ENCODE peak calls at places on chromosomes 1 and 21, in nine cellular contexts. One of them, this sample, is unnamed.

GRCh38 chr1:92538048-92538412 is 51.3 kb upstream of the GFI1 start:
- DNase-seq in sigmoid colon: no peak
- DNase-seq in gastrocnemius medialis: no peak
- DNase-seq in A549: no peak
- DNase-seq in lung: no peak
- DNase-seq in left lung: no peak
- DNase-seq in hepatocyte: no peak
- DNase-seq in left ventricle myocardium inferior: no peak
- DNase-seq in ovary: no peak
- DNase-seq in this sample: no peak

GRCh38 chr1:163171826-163172225 is 30.9 kb downstream of the RGS5 start:
- DNase-seq in sigmoid colon: no peak
- DNase-seq in gastrocnemius medialis: no peak
- DNase-seq in left lung: no peak
- DNase-seq in A549: no peak
- DNase-seq in ovary: no peak
- DNase-seq in lung: no peak
- DNase-seq in hepatocyte: no peak
- DNase-seq in left ventricle myocardium inferior: no peak
- DNase-seq in this sample: no peak

GRCh38 chr1:214469290-214469689 is 82.1 kb downstream of the PTPN14 start:
- DNase-seq in sigmoid colon: no peak
- DNase-seq in left ventricle myocardium inferior: no peak
- DNase-seq in hepatocyte: no peak
- DNase-seq in A549: no peak
- DNase-seq in lung: no peak
- DNase-seq in left lung: no peak
- DNase-seq in ovary: no peak
- DNase-seq in gastrocnemius medialis: no peak
- DNase-seq in this sample: no peak

GRCh38 chr21:32626633-32627196 is 14.5 kb upstream of the CFAP298 start:
- DNase-seq in left lung: no peak
- DNase-seq in sigmoid colon: no peak
- DNase-seq in gastrocnemius medialis: no peak
- DNase-seq in ovary: no peak
- DNase-seq in hepatocyte: no peak
- DNase-seq in lung: no peak
- DNase-seq in left ventricle myocardium inferior: no peak
- DNase-seq in A549: no peak
- DNase-seq in this sample: no peak

GRCh38 chr1:17289756-17290155 is 18.2 kb upstream of the PADI4 start:
- DNase-seq in ovary: no peak
- DNase-seq in gastrocnemius medialis: no peak
- DNase-seq in left lung: no peak
- DNase-seq in lung: no peak
- DNase-seq in hepatocyte: no peak
- DNase-seq in A549: no peak
- DNase-seq in sigmoid colon: no peak
- DNase-seq in left ventricle myocardium inferior: no peak
- DNase-seq in this sample: no peak

GRCh38 chr1:226457307-226457712 is 49.4 kb upstream of the PARP1 start:
- DNase-seq in ovary: no peak
- DNase-seq in lung: no peak
- DNase-seq in left ventricle myocardium inferior: no peak
- DNase-seq in sigmoid colon: no peak
- DNase-seq in hepatocyte: no peak
- DNase-seq in gastrocnemius medialis: no peak
- DNase-seq in left lung: no peak
- DNase-seq in A549: no peak
- DNase-seq in this sample: no peak

GRCh38 chr1:243705585-243705984 is 144.5 kb downstream of the AKT3 start:
- DNase-seq in ovary: no peak
- DNase-seq in A549: no peak
- DNase-seq in sigmoid colon: no peak
- DNase-seq in hepatocyte: no peak
- DNase-seq in gastrocnemius medialis: no peak
- DNase-seq in left lung: no peak
- DNase-seq in left ventricle myocardium inferior: no peak
- DNase-seq in lung: no peak
- DNase-seq in this sample: no peak

GRCh38 chr1:228768345-228768717 is 33.1 kb downstream of the RHOU start:
- DNase-seq in hepatocyte: no peak
- DNase-seq in lung: no peak
- DNase-seq in sigmoid colon: no peak
- DNase-seq in left ventricle myocardium inferior: no peak
- DNase-seq in left lung: no peak
- DNase-seq in gastrocnemius medialis: no peak
- DNase-seq in A549: no peak
- DNase-seq in ovary: no peak
- DNase-seq in this sample: no peak

GRCh38 chr1:53736290-53736689 is 2.7 kb downstream of the GLIS1 start:
- DNase-seq in hepatocyte: no peak
- DNase-seq in gastrocnemius medialis: no peak
- DNase-seq in sigmoid colon: no peak
- DNase-seq in lung: no peak
- DNase-seq in ovary: no peak
- DNase-seq in left lung: no peak
- DNase-seq in A549: no peak
- DNase-seq in left ventricle myocardium inferior: no peak
- DNase-seq in this sample: no peak

GRCh38 chr1:23524716-23525401 is 6.2 kb downstream of the E2F2 start:
- DNase-seq in lung: no peak
- DNase-seq in left lung: no peak
- DNase-seq in gastrocnemius medialis: no peak
- DNase-seq in ovary: no peak
- DNase-seq in left ventricle myocardium inferior: no peak
- DNase-seq in sigmoid colon: no peak
- DNase-seq in hepatocyte: no peak
- DNase-seq in A549: no peak
- DNase-seq in this sample: no peak

GRCh38 chr1:177172866-177173265 is 2.1 kb downstream of the BRINP2 start:
- DNase-seq in gastrocnemius medialis: no peak
- DNase-seq in sigmoid colon: no peak
- DNase-seq in left ventricle myocardium inferior: no peak
- DNase-seq in left lung: no peak
- DNase-seq in ovary: no peak
- DNase-seq in lung: no peak
- DNase-seq in hepatocyte: no peak
- DNase-seq in A549: no peak
- DNase-seq in this sample: no peak

DNA sequence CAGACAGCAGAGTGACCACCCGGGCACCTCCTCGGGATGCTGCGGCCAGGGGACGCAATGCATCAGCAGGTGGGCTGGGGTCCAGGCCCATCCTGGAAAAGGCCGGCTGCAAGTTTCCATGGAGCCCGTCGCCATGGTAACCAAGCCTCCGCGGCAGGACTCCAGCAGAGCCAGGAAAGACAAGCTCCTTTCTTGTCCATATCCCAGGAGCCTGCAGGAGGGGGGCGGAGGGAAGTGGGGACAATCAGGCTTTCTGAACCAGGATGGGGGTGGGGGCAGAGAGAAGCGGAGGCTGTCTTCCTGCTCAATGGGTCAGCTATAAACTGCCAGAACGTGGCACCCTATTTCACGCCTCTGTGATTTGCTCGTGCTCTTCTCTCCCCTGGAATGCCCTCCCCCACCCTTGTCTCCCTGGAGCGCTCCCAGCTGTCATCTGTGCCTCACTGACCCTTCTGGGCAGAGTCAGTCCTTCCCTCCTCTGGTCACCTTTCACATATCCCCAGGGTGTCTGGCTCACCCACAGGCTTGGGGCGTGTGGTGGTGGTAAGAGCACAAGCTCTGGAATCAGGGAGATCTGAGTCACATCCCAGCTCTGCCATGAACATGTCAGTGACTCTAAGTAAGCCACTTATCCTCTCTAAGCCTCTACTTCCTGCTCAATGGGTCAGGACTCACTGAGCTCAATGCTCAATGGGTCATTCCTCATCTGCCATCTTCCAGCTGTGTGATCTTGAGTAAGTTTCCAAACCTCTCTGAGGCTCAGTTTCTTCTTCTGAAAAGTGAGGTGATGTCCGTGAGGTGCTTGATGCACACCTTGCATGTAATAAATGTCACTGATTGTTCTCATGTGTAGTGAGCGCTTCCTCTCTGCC is 58.9 kb upstream of the LAPTM5 start:
- DNase-seq in lung: no peak
- DNase-seq in A549: no peak
- DNase-seq in sigmoid colon: peak; percentile 87
- DNase-seq in left ventricle myocardium inferior: peak; percentile 44
- DNase-seq in left lung: no peak
- DNase-seq in hepatocyte: peak; percentile 76
- DNase-seq in gastrocnemius medialis: no peak
- DNase-seq in ovary: no peak
- DNase-seq in this sample: peak; percentile 56
- H3K4me3 ChIP-seq in lung: no peak overlapping the region
- H3K4me3 ChIP-seq in A549: no peak overlapping the region
- H3K4me3 ChIP-seq in sigmoid colon: no peak overlapping the region
- H3K4me3 ChIP-seq in left ventricle myocardium inferior: no peak overlapping the region
- H3K4me3 ChIP-seq in left lung: no peak overlapping the region
- H3K4me3 ChIP-seq in hepatocyte: no peak overlapping the region
- H3K4me3 ChIP-seq in gastrocnemius medialis: no peak overlapping the region
- H3K4me3 ChIP-seq in ovary: no peak overlapping the region
- H3K4me3 ChIP-seq in this sample: no peak overlapping the region

GRCh38 chr1:94326329-94326728 is 88.9 kb upstream of the ARHGAP29 start:
- DNase-seq in hepatocyte: no peak
- DNase-seq in left lung: no peak
- DNase-seq in ovary: no peak
- DNase-seq in sigmoid colon: no peak
- DNase-seq in A549: no peak
- DNase-seq in left ventricle myocardium inferior: no peak
- DNase-seq in gastrocnemius medialis: no peak
- DNase-seq in lung: no peak
- DNase-seq in this sample: no peak
- H3K4me1 ChIP-seq in hepatocyte: peaks cover 25% of the 10 kb centered on the region
- H3K4me1 ChIP-seq in left lung: peaks cover 7% of the 10 kb centered on the region
- H3K4me1 ChIP-seq in ovary: peaks cover 5% of the 10 kb centered on the region
- H3K4me1 ChIP-seq in sigmoid colon: peaks cover 25% of the 10 kb centered on the region
- H3K4me1 ChIP-seq in A549: peaks cover 76% of the 10 kb centered on the region
- H3K4me1 ChIP-seq in left ventricle myocardium inferior: peaks cover 82% of the 10 kb centered on the region
- H3K4me1 ChIP-seq in gastrocnemius medialis: peaks cover 29% of the 10 kb centered on the region
- H3K4me1 ChIP-seq in lung: peaks cover 9% of the 10 kb centered on the region
- H3K4me1 ChIP-seq in this sample: peaks cover 38% of the 10 kb centered on the region

GRCh38 chr1:202272446-202272845 is 69.3 kb downstream of the UBE2T start:
- DNase-seq in ovary: no peak
- DNase-seq in left lung: no peak
- DNase-seq in sigmoid colon: no peak
- DNase-seq in left ventricle myocardium inferior: no peak
- DNase-seq in A549: no peak
- DNase-seq in hepatocyte: no peak
- DNase-seq in gastrocnemius medialis: no peak
- DNase-seq in lung: no peak
- DNase-seq in this sample: no peak

GRCh38 chr1:202276920-202277319 is 64.8 kb downstream of the UBE2T start:
- DNase-seq in lung: no peak
- DNase-seq in gastrocnemius medialis: no peak
- DNase-seq in A549: no peak
- DNase-seq in hepatocyte: no peak
- DNase-seq in sigmoid colon: no peak
- DNase-seq in left ventricle myocardium inferior: no peak
- DNase-seq in left lung: no peak
- DNase-seq in ovary: no peak
- DNase-seq in this sample: no peak

GRCh38 chr1:202276081-202276715 is 65.5 kb downstream of the UBE2T start:
- DNase-seq in hepatocyte: no peak
- DNase-seq in left ventricle myocardium inferior: no peak
- DNase-seq in ovary: no peak
- DNase-seq in A549: no peak
- DNase-seq in gastrocnemius medialis: no peak
- DNase-seq in sigmoid colon: no peak
- DNase-seq in left lung: no peak
- DNase-seq in lung: no peak
- DNase-seq in this sample: no peak

GRCh38 chr1:202275061-202275770 is 66.5 kb downstream of the UBE2T start:
- DNase-seq in ovary: no peak
- DNase-seq in left ventricle myocardium inferior: no peak
- DNase-seq in lung: no peak
- DNase-seq in sigmoid colon: no peak
- DNase-seq in hepatocyte: no peak
- DNase-seq in gastrocnemius medialis: no peak
- DNase-seq in left lung: no peak
- DNase-seq in A549: no peak
- DNase-seq in this sample: no peak

DNA sequence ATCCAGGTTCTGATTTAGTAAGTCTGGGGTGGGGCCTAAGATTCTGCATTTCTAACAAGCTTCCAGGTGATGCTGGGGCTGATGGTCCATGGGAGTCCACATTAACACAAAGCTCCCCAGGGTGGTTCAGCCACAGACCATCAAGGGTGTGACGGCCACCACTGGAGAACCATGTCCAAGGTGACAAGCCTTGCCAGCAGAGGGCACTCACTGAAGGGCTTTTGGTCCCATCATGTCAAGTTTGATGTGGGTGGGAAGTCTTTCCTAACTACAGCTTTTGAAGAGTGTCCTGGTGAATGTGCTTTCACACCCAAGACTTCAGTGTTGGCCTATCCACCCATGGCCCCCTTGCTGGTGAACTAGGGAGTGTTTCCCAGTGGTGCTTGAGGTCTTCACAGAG is 67.1 kb downstream of the UBE2T start:
- DNase-seq in A549: peak; percentile 50
- DNase-seq in hepatocyte: peak; percentile 46
- DNase-seq in sigmoid colon: no peak
- DNase-seq in lung: no peak
- DNase-seq in left ventricle myocardium inferior: no peak
- DNase-seq in ovary: no peak
- DNase-seq in left lung: no peak
- DNase-seq in gastrocnemius medialis: no peak
- DNase-seq in this sample: no peak
- TF ChIP-seq CTCF in A549: peak; percentile 57
- TF ChIP-seq CTCF in hepatocyte: peak; percentile 34
- TF ChIP-seq CTCF in sigmoid colon: no peak
- TF ChIP-seq CTCF in lung: peak; percentile 11
- TF ChIP-seq CTCF in left ventricle myocardium inferior: peak; percentile 58
- TF ChIP-seq CTCF in ovary: no peak
- TF ChIP-seq CTCF in left lung: peak; percentile 9
- TF ChIP-seq CTCF in gastrocnemius medialis: peak; percentile 32
- TF ChIP-seq CTCF in this sample: peak; percentile 26

DNA sequence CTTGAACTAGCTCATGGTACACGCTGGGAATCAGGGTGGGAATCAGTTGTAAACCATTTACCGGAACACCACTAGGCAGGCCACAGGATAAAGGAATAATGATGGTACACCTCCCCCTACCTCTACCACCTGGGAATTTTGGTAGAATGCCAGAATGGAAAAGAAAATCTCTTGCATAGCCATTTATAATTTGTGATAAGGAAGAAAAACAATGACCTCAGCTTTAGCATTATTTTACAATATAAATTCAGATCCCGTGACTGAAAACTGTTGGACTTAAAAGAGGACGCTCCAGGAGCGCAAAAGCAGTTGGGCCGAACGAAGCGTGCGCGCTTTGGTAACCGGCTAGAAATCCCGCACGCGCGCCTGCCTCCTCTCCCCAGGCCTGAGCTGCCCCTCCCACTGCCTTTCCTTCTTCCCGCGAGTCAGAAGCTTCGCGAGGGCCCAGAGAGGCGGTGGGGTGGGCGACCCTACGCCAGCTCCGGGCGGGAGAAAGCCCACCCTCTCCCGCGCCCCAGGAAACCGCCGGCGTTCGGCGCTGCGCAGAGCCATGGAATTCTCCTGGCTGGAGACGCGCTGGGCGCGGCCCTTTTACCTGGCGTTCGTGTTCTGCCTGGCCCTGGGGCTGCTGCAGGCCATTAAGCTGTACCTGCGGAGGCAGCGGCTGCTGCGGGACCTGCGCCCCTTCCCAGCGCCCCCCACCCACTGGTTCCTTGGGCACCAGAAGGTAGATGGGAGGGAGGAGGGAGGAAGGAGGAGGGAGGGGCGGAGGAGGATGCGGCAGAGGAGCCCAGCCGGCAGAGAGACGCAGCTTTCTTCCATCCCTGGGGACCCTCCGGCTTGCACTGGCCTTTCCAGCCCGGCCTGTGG is at the start of gene CYP4X1:
- DNase-seq in gastrocnemius medialis: peak; percentile 26
- DNase-seq in A549: no peak
- DNase-seq in lung: no peak
- DNase-seq in ovary: no peak
- DNase-seq in hepatocyte: peak; percentile 23
- DNase-seq in sigmoid colon: peak; percentile 58
- DNase-seq in left lung: peak; percentile 70
- DNase-seq in left ventricle myocardium inferior: peak; percentile 68
- DNase-seq in this sample: peak; percentile 19
- H3K4me3 ChIP-seq in gastrocnemius medialis: peak within 1 kb of the TSS; percentile 76
- H3K4me3 ChIP-seq in A549: peak within 1 kb of the TSS; percentile 8
- H3K4me3 ChIP-seq in lung: peak within 1 kb of the TSS; percentile 37
- H3K4me3 ChIP-seq in ovary: no peak within 1 kb of the TSS
- H3K4me3 ChIP-seq in hepatocyte: peak within 1 kb of the TSS; percentile 45
- H3K4me3 ChIP-seq in sigmoid colon: peak within 1 kb of the TSS; percentile 33
- H3K4me3 ChIP-seq in left lung: peak within 1 kb of the TSS; percentile 39
- H3K4me3 ChIP-seq in left ventricle myocardium inferior: peak within 1 kb of the TSS; percentile 66
- H3K4me3 ChIP-seq in this sample: no peak within 1 kb of the TSS